ENCODE peak calls at places on chromosomes 1 and 21, in six cellular contexts. U is K562, L is H1, X is ovary, W is upper lobe of left lung, P is SK-N-SH. M is an unnamed sample. For H3K4me1, the result is how much of the 10 kb centered on the place peaks cover.

GRCh38 chr1:204294371-204294770 is 65.4 kb downstream of the PLEKHA6 start:
- DNase-seq in U (no peak), L (no peak), X (peak), W (no peak), P (no peak), M (peak)

GRCh38 chr1:229106526-229107105 is 164.3 kb upstream of the RAB4A start:
- DNase-seq in U (no peak), L (no peak), X (no peak), W (no peak), P (no peak), M (no peak)

GRCh38 chr1:15409400-15410222 is at the start of gene EFHD2:
- DNase-seq in U (peak), L (peak), X (peak), W (peak), P (peak), M (peak)

GRCh38 chr1:6490181-6491075 is 1.0 kb downstream of the PLEKHG5 start:
- DNase-seq in U (peak), L (peak), X (peak), W (peak), P (peak), M (no peak)

GRCh38 chr1:17875171-17875881 is 120.2 kb downstream of the ACTL8 start:
- DNase-seq in U (no peak), L (no peak), X (no peak), W (no peak), P (no peak), M (no peak)

GRCh38 chr1:86774305-86775304 is 70.2 kb downstream of the SH3GLB1 start:
- DNase-seq in U (peak), L (no peak), X (peak), W (peak), P (no peak), M (peak)

GRCh38 chr1:159598196-159598595 is 10.6 kb downstream of the APCS start:
- DNase-seq in U (no peak), L (no peak), X (no peak), W (no peak), P (no peak), M (no peak)

GRCh38 chr1:70038025-70038424 is 167.4 kb downstream of the LRRC40 start:
- DNase-seq in U (no peak), L (no peak), X (no peak), W (no peak), P (no peak), M (no peak)

GRCh38 chr21:32377506-32377905 is 15.3 kb downstream of the URB1 start:
- DNase-seq in U (no peak), L (no peak), X (no peak), W (no peak), P (no peak), M (no peak)

GRCh38 chr1:56710646-56711045 is 65.5 kb downstream of the PRKAA2 start:
- DNase-seq in U (no peak), L (no peak), X (no peak), W (no peak), P (no peak), M (no peak)

GRCh38 chr1:167563579-167564246 is 10.2 kb upstream of the CREG1 start:
- DNase-seq in U (peak), L (no peak), X (no peak), W (peak), P (no peak), M (peak)

GRCh38 chr1:17370618-17371017 is 1.4 kb upstream of the PADI6 start:
- DNase-seq in U (peak), L (no peak), X (no peak), W (no peak), P (no peak), M (no peak)

GRCh38 chr1:168202941-168203654 is 22.7 kb upstream of the SFT2D2 start:
- DNase-seq in U (no peak), L (no peak), X (no peak), W (no peak), P (no peak), M (no peak)

GRCh38 chr1:36829066-36829465 is 205.2 kb downstream of the GRIK3 start:
- DNase-seq in U (no peak), L (no peak), X (no peak), W (no peak), P (no peak), M (no peak)

GRCh38 chr1:234779160-234779538 is 169.2 kb upstream of the IRF2BP2 start:
- DNase-seq in U (no peak), L (peak), X (no peak), W (no peak), P (no peak), M (no peak)

GRCh38 chr1:234978397-234979291 is 150.0 kb downstream of the TOMM20 start:
- DNase-seq in U (peak), L (no peak), X (peak), W (peak), P (peak), M (no peak)

GRCh38 chr1:237211540-237211939 is 169.6 kb downstream of the RYR2 start:
- DNase-seq in U (no peak), L (no peak), X (no peak), W (no peak), P (no peak), M (no peak)
- TF ChIP-seq EP300 in U (no peak), L (no peak), X (no peak), W (no peak), P (no peak), M (no peak)

GRCh38 chr1:67879485-67879884 is 46.2 kb upstream of the GNG12 start:
- DNase-seq in U (no peak), L (no peak), X (no peak), W (no peak), P (no peak), M (no peak)
- H3K4me1 ChIP-seq in U (under half), L (under half), X (under half), W (under half), P (under half), M (under half)

GRCh38 chr1:243525085-243525487 is 269.2 kb downstream of the SDCCAG8 start:
- DNase-seq in U (no peak), L (no peak), X (no peak), W (no peak), P (no peak), M (no peak)
- H3K4me3 ChIP-seq in U (no peak), L (no peak), X (no peak), W (no peak), P (no peak), M (no peak)

DNA sequence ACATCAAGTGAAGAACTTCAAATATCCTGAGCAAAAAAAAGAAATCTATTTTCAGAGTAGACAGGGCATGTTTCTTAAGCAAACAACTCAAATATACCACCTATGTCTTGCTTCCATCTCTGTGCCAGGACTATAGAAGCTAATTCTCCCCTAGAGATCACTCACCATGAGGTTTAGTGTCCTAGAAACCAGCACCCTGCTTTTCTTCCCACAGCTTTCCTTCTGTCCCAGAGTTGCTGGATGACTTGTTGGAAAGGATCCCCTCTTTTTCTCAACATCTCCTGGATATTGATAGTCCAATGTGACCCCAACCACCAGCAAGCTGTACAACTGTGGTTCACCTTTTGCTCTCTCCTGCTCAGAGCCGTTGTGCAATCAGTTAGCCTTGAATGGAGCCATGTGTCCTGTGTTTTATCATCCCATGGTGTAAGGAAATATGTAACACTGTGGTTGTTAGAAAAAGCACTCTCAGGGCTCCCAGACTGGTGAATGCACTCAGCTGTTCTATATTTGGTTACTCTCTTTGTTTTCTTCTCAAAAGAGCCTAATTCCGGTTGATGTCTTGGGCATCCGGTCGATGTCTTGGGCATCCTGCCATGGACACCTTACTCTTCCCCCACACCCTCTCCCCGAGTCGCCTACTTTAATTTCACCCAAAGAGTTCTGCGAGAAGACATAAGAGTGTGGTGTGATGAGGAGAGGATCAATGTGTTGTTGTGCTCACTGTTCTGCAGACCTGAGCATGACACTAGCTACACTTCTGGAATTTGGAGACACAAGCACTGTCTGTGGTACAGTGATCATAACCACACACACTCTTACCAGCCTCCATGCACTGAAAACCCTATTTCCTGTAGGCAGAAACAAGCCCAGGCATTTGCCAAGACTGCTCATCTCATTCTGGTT is 1.7 kb downstream of the TNFSF4 start:
- DNase-seq in U (no peak), L (no peak), X (peak), W (no peak), P (no peak), M (no peak)
- TF ChIP-seq EP300 in U (no peak), L (no peak), X (no peak), W (no peak), P (no peak), M (no peak)

DNA sequence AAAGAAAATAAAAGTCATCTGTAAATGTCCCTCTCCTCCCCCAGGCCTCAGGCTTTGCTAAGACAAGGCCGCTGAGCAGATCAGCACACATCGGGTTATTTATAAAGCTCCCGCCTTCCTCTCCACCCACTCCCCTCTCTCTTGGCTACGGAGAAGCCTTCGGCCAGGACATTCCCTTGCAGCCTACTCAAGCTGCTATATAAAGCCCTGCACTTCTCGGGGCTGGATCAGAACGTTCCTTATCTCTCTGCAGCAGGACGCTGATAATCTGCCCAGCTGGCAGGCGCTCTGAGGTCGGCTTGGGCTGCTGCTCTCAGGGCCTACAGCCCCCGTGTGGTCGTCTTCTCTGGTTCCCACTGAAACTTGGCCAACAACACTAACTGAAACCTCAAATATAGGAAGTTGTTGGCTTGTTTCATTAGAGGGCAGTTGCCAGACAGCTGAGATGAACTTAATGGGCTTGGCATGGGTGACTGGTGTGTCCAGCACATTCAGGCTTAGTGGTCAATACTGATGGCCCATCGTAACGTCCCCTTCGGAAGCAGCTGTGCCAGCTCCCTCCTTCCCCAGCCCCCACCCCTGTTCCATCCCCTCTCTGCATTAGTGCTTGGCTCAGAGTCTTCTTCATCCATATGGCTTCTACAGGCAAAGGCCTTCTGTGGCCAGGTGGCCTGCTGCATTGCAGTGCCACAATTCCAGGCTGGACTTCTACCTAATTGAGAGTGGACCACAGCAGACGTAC is 64.6 kb downstream of the IER5 start:
- DNase-seq in U (peak), L (no peak), X (peak), W (peak), P (peak), M (peak)
- H3K4me1 ChIP-seq in U (under half), L (under half), X (under half), W (under half), P (under half), M (under half)

DNA sequence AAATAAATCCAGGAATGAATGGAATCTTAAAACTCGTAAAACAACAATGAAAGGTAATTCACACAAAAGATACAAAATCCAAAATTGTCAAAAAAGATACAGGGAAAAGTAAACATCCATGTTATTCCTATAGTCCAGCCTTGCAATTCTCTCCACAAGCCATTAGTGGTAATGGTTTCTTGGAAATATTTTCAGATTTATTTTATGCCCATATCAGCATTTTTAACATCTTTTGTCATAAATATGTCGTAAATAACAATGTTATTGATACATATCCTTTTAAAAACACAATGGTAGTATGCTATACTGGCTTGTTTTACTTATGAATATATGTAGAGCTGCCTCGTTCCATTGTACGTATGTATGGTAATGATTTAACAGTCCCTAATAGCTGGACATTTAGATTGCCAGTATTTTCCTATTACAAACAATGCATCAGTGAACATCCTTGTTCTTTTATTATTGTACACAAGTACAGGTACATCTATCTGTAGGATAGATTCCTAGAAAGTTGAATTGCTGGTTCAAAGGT is 30.6 kb downstream of the DNTTIP2 start:
- DNase-seq in U (no peak), L (no peak), X (no peak), W (no peak), P (no peak), M (no peak)
- H3K4me3 ChIP-seq in U (peak), L (peak), X (peak), W (peak), P (peak), M (peak)

GRCh38 chr1:91503975-91504530 is 3.4 kb downstream of the CDC7 start:
- DNase-seq in U (peak), L (no peak), X (no peak), W (no peak), P (no peak), M (no peak)

GRCh38 chr1:91503332-91503900 is 2.8 kb downstream of the CDC7 start:
- DNase-seq in U (no peak), L (no peak), X (no peak), W (no peak), P (no peak), M (no peak)

GRCh38 chr1:91507330-91507729 is 6.7 kb downstream of the CDC7 start:
- DNase-seq in U (no peak), L (no peak), X (no peak), W (no peak), P (no peak), M (no peak)

GRCh38 chr1:91506071-91506470 is 5.4 kb downstream of the CDC7 start:
- DNase-seq in U (no peak), L (no peak), X (no peak), W (no peak), P (no peak), M (no peak)

DNA sequence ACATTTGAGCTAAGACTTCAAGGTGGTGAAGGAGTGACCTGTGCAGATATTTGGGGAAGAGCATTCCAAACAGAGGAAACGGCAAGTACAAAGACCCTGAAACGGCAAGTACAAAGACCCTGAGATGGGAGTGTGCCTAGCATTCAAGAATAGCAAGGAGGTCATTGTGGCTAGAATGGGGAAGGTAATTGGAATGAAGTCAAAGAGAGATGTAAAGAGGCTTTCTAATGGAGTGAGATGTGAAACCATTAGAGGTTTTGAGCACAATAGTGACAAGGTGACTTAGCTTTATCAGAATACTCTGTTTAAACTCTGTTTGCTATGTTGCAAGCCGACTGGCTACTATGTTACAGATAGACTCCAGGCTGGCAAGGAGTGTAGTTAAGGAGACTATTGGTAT is 4.4 kb downstream of the CDC7 start:
- DNase-seq in U (no peak), L (no peak), X (no peak), W (no peak), P (no peak), M (no peak)
- TF ChIP-seq EP300 in U (no peak), L (no peak), X (no peak), W (no peak), P (no peak), M (no peak)